ENCODE peak calls at places on chromosome 12, in six cellular contexts. R is fibroblast of lung, J is psoas muscle, Y is heart right ventricle, U is A673, S is neural progenitor cell. E is an unnamed sample.

GRCh38 chr12:121917950-121918678 is at the start of gene CFAP251:
- DNase-seq in R (peak; percentile 63), J (peak; percentile 94), Y (peak; percentile 96), U (peak; percentile 98), S (peak; percentile 94), E (peak; percentile 96)

GRCh38 chr12:109863961-109864712 is 16.2 kb downstream of the GLTP start:
- DNase-seq in R (peak; percentile 50), J (no peak), Y (no peak), U (no peak), S (no peak), E (peak; percentile 89)

GRCh38 chr12:83793616-83794015 is 1106.9 kb downstream of the TMTC2 start:
- DNase-seq in R (peak; percentile 11), J (no peak), Y (no peak), U (no peak), S (no peak), E (no peak)

GRCh38 chr12:87556985-87557384 is 472.2 kb downstream of the C12orf50 start:
- DNase-seq in R (no peak), J (no peak), Y (no peak), U (no peak), S (no peak), E (no peak)

GRCh38 chr12:105493091-105493615 is 162.7 kb downstream of the C12orf75 start:
- DNase-seq in R (no peak), J (no peak), Y (no peak), U (no peak), S (no peak), E (no peak)

GRCh38 chr12:131640436-131640969 is 70.4 kb upstream of the SFSWAP start:
- DNase-seq in R (no peak), J (no peak), Y (no peak), U (no peak), S (no peak), E (peak; percentile 74)

GRCh38 chr12:123091756-123092155 is 59.1 kb downstream of the PITPNM2 start:
- DNase-seq in R (no peak), J (no peak), Y (no peak), U (no peak), S (no peak), E (no peak)

GRCh38 chr12:19624401-19624930 is 185.2 kb downstream of the AEBP2 start:
- DNase-seq in R (no peak), J (no peak), Y (no peak), U (peak; percentile 90), S (no peak), E (no peak)

GRCh38 chr12:14949631-14950030 is 11.3 kb upstream of the ERP27 start:
- DNase-seq in R (no peak), J (no peak), Y (no peak), U (no peak), S (no peak), E (no peak)

GRCh38 chr12:81205394-81205793 is 127.5 kb downstream of the ACSS3 start:
- DNase-seq in R (no peak), J (no peak), Y (no peak), U (no peak), S (no peak), E (no peak)

GRCh38 chr12:12704593-12705230 is 8.7 kb upstream of the GPR19 start:
- DNase-seq in R (peak; percentile 96), J (no peak), Y (no peak), U (peak; percentile 92), S (peak; percentile 94), E (peak; percentile 54)

GRCh38 chr12:56038022-56038665 is 3.6 kb upstream of the RPS26 start:
- DNase-seq in R (no peak), J (no peak), Y (no peak), U (no peak), S (no peak), E (no peak)

GRCh38 chr12:31562594-31563328 is 28.2 kb downstream of the DENND5B start:
- DNase-seq in R (no peak), J (no peak), Y (no peak), U (no peak), S (no peak), E (no peak)

GRCh38 chr12:65823481-65824313 is 586 bp upstream of the HMGA2 start:
- DNase-seq in R (peak; percentile 63), J (peak; percentile 25), Y (peak; percentile 27), U (peak; percentile 92), S (peak; percentile 84), E (no peak)

GRCh38 chr12:55930771-55931316 is at the start of gene DGKA:
- DNase-seq in R (peak; percentile 89), J (peak; percentile 26), Y (peak; percentile 30), U (peak; percentile 82), S (peak; percentile 52), E (no peak)

GRCh38 chr12:130655881-130656280 is 60.2 kb downstream of the RIMBP2 start:
- DNase-seq in R (no peak), J (no peak), Y (no peak), U (no peak), S (no peak), E (no peak)

GRCh38 chr12:68495666-68496065 is 115.0 kb upstream of the RAP1B start:
- DNase-seq in R (peak; percentile 18), J (no peak), Y (no peak), U (no peak), S (no peak), E (no peak)

GRCh38 chr12:4584281-4584680 is 22.3 kb downstream of the DYRK4 start:
- DNase-seq in R (no peak), J (no peak), Y (no peak), U (no peak), S (no peak), E (no peak)

GRCh38 chr12:20757-21156 is 45.8 kb upstream of the IQSEC3 start:
- DNase-seq in R (no peak), J (no peak), Y (no peak), U (no peak), S (no peak), E (no peak)

GRCh38 chr12:68406134-68406576 is 74.0 kb upstream of the MDM1 start:
- DNase-seq in R (peak; percentile 95), J (peak; percentile 92), Y (peak; percentile 93), U (peak; percentile 43), S (peak; percentile 24), E (peak; percentile 36)

GRCh38 chr12:11496157-11496851 is 100.9 kb upstream of the PRB2 start:
- DNase-seq in R (no peak), J (no peak), Y (no peak), U (no peak), S (no peak), E (no peak)

GRCh38 chr12:65086236-65086635 is 34.9 kb downstream of the WIF1 start:
- DNase-seq in R (no peak), J (no peak), Y (no peak), U (no peak), S (no peak), E (no peak)

GRCh38 chr12:76855266-76855665 is 23.6 kb downstream of the CSRP2 start:
- DNase-seq in R (no peak), J (no peak), Y (no peak), U (no peak), S (no peak), E (no peak)

GRCh38 chr12:120711411-120711810 is 1.2 kb downstream of the UNC119B start:
- DNase-seq in R (no peak), J (no peak), Y (no peak), U (no peak), S (peak; percentile 8), E (no peak)

GRCh38 chr12:76031081-76031413 is 529 bp downstream of the PHLDA1 start:
- DNase-seq in R (no peak), J (no peak), Y (no peak), U (no peak), S (no peak), E (no peak)

GRCh38 chr12:92424338-92424737 is 278.5 kb upstream of the PLEKHG7 start:
- DNase-seq in R (peak; percentile 53), J (no peak), Y (no peak), U (peak; percentile 47), S (no peak), E (no peak)

GRCh38 chr12:32290411-32290810 is 108.9 kb upstream of the FGD4 start:
- DNase-seq in R (no peak), J (no peak), Y (no peak), U (no peak), S (peak; percentile 15), E (no peak)

GRCh38 chr12:48934312-48934706 is 9.0 kb upstream of the FKBP11 start:
- DNase-seq in R (no peak), J (no peak), Y (no peak), U (peak; percentile 15), S (no peak), E (no peak)

GRCh38 chr12:23055004-23055403 is 430.0 kb downstream of the ETNK1 start:
- DNase-seq in R (peak; percentile 22), J (no peak), Y (no peak), U (peak; percentile 44), S (peak; percentile 78), E (no peak)
- TF ChIP-seq CTCF in R (peak; percentile 27), J (no peak), Y (peak; percentile 15), U (peak; percentile 47), S (peak; percentile 85), E (no peak)

GRCh38 chr12:52836042-52836466 is 1.9 kb upstream of the KRT79 start:
- DNase-seq in R (no peak), J (no peak), Y (no peak), U (no peak), S (no peak), E (no peak)

GRCh38 chr12:52838871-52839446 is 4.8 kb upstream of the KRT79 start:
- DNase-seq in R (no peak), J (no peak), Y (no peak), U (no peak), S (no peak), E (no peak)

GRCh38 chr12:52837781-52838736 is 3.9 kb upstream of the KRT79 start:
- DNase-seq in R (no peak), J (no peak), Y (no peak), U (no peak), S (no peak), E (no peak)

GRCh38 chr12:52836491-52837175 is 2.5 kb upstream of the KRT79 start:
- DNase-seq in R (no peak), J (no peak), Y (no peak), U (no peak), S (no peak), E (no peak)

GRCh38 chr12:52837341-52837741 is 3.2 kb upstream of the KRT79 start:
- DNase-seq in R (peak; percentile 49), J (no peak), Y (no peak), U (no peak), S (no peak), E (no peak)
- H3K27ac ChIP-seq in R (no peak overlapping the region), J (no peak overlapping the region), Y (no peak overlapping the region), U (no peak overlapping the region), S (no peak overlapping the region), E (no peak overlapping the region)

GRCh38 chr12:112762753-112763152 is 28.8 kb upstream of the RPH3A start:
- DNase-seq in R (no peak), J (no peak), Y (no peak), U (no peak), S (no peak), E (no peak)
- H3K27me3 ChIP-seq in R (no peaks in the 10 kb centered on the region), J (no peaks in the 10 kb centered on the region), Y (peaks cover 21% of the 10 kb centered on the region), U (no peaks in the 10 kb centered on the region), S (no peaks in the 10 kb centered on the region), E (no peaks in the 10 kb centered on the region)

GRCh38 chr12:94148841-94149780 is 734 bp downstream of the PLXNC1 start:
- DNase-seq in R (peak; percentile 49), J (peak; percentile 41), Y (peak; percentile 45), U (no peak), S (peak; percentile 78), E (no peak)
- TF ChIP-seq CTCF in R (no peak), J (peak; percentile 19), Y (peak; percentile 24), U (peak; percentile 30), S (peak; percentile 65), E (peak; percentile 21)